ENCODE peak calls at places on chromosomes 11 and 22, in nine cellular contexts. One of them, this sample, is unnamed.

GRCh38 chr11:976431-977160 is 50.9 kb downstream of the AP2A2 start:
- DNase-seq in NCI-H1092: no peak
- DNase-seq in HEK293T: no peak
- DNase-seq in NCI-H774: no peak
- DNase-seq in stimulated activated CD4-positive, alpha-beta T cell treated with anti-CD3 and anti-CD28 coated beads, Interleukin-4, amount 100 ng/mL, for 4 hours: no peak
- DNase-seq in A172: peak
- DNase-seq in OCI-M1: no peak
- DNase-seq in psoas muscle: peak
- DNase-seq in ascending aorta: no peak
- DNase-seq in this sample: no peak

GRCh38 chr11:9953994-9954626 is 290.2 kb downstream of the SWAP70 start:
- DNase-seq in A172: no peak
- DNase-seq in HEK293T: no peak
- DNase-seq in stimulated activated CD4-positive, alpha-beta T cell treated with anti-CD3 and anti-CD28 coated beads, Interleukin-4, amount 100 ng/mL, for 4 hours: no peak
- DNase-seq in ascending aorta: no peak
- DNase-seq in OCI-M1: no peak
- DNase-seq in NCI-H1092: no peak
- DNase-seq in psoas muscle: no peak
- DNase-seq in NCI-H774: no peak
- DNase-seq in this sample: no peak

GRCh38 chr11:62880231-62880802 is 379 bp upstream of the SLC3A2 start:
- DNase-seq in NCI-H1092: no peak
- DNase-seq in NCI-H774: no peak
- DNase-seq in HEK293T: no peak
- DNase-seq in ascending aorta: peak
- DNase-seq in psoas muscle: no peak
- DNase-seq in stimulated activated CD4-positive, alpha-beta T cell treated with anti-CD3 and anti-CD28 coated beads, Interleukin-4, amount 100 ng/mL, for 4 hours: no peak
- DNase-seq in A172: peak
- DNase-seq in OCI-M1: peak
- DNase-seq in this sample: no peak

GRCh38 chr11:78417175-78417887 is at the start of gene GAB2:
- DNase-seq in OCI-M1: no peak
- DNase-seq in stimulated activated CD4-positive, alpha-beta T cell treated with anti-CD3 and anti-CD28 coated beads, Interleukin-4, amount 100 ng/mL, for 4 hours: peak
- DNase-seq in A172: no peak
- DNase-seq in NCI-H1092: no peak
- DNase-seq in psoas muscle: no peak
- DNase-seq in NCI-H774: peak
- DNase-seq in ascending aorta: no peak
- DNase-seq in HEK293T: peak
- DNase-seq in this sample: peak

GRCh38 chr11:111349191-111349695 is 29.8 kb downstream of the POU2AF1 start:
- DNase-seq in A172: no peak
- DNase-seq in OCI-M1: no peak
- DNase-seq in psoas muscle: no peak
- DNase-seq in HEK293T: no peak
- DNase-seq in NCI-H1092: no peak
- DNase-seq in NCI-H774: no peak
- DNase-seq in stimulated activated CD4-positive, alpha-beta T cell treated with anti-CD3 and anti-CD28 coated beads, Interleukin-4, amount 100 ng/mL, for 4 hours: no peak
- DNase-seq in ascending aorta: no peak
- DNase-seq in this sample: peak

GRCh38 chr11:1052133-1053011 is 15.9 kb upstream of the MUC6 start:
- DNase-seq in OCI-M1: no peak
- DNase-seq in A172: no peak
- DNase-seq in psoas muscle: peak
- DNase-seq in HEK293T: no peak
- DNase-seq in stimulated activated CD4-positive, alpha-beta T cell treated with anti-CD3 and anti-CD28 coated beads, Interleukin-4, amount 100 ng/mL, for 4 hours: no peak
- DNase-seq in NCI-H774: no peak
- DNase-seq in NCI-H1092: no peak
- DNase-seq in ascending aorta: no peak
- DNase-seq in this sample: no peak

GRCh38 chr11:61516675-61517516 is 8.3 kb downstream of the LRRC10B start:
- DNase-seq in NCI-H1092: peak
- DNase-seq in A172: no peak
- DNase-seq in HEK293T: peak
- DNase-seq in ascending aorta: peak
- DNase-seq in stimulated activated CD4-positive, alpha-beta T cell treated with anti-CD3 and anti-CD28 coated beads, Interleukin-4, amount 100 ng/mL, for 4 hours: peak
- DNase-seq in OCI-M1: peak
- DNase-seq in NCI-H774: no peak
- DNase-seq in psoas muscle: no peak
- DNase-seq in this sample: no peak

GRCh38 chr11:114413958-114414357 is 13.5 kb downstream of the RBM7 start:
- DNase-seq in NCI-H1092: no peak
- DNase-seq in ascending aorta: no peak
- DNase-seq in HEK293T: no peak
- DNase-seq in stimulated activated CD4-positive, alpha-beta T cell treated with anti-CD3 and anti-CD28 coated beads, Interleukin-4, amount 100 ng/mL, for 4 hours: no peak
- DNase-seq in A172: no peak
- DNase-seq in psoas muscle: no peak
- DNase-seq in OCI-M1: no peak
- DNase-seq in NCI-H774: no peak
- DNase-seq in this sample: no peak

GRCh38 chr11:100403817-100404216 is 283.3 kb upstream of the ARHGAP42 start:
- DNase-seq in psoas muscle: no peak
- DNase-seq in NCI-H1092: no peak
- DNase-seq in OCI-M1: no peak
- DNase-seq in A172: peak
- DNase-seq in stimulated activated CD4-positive, alpha-beta T cell treated with anti-CD3 and anti-CD28 coated beads, Interleukin-4, amount 100 ng/mL, for 4 hours: no peak
- DNase-seq in NCI-H774: no peak
- DNase-seq in HEK293T: no peak
- DNase-seq in ascending aorta: no peak
- DNase-seq in this sample: no peak

GRCh38 chr11:116852261-116853125 is 15.1 kb upstream of the APOA1 start:
- DNase-seq in A172: peak
- DNase-seq in NCI-H1092: no peak
- DNase-seq in ascending aorta: no peak
- DNase-seq in psoas muscle: no peak
- DNase-seq in HEK293T: no peak
- DNase-seq in NCI-H774: no peak
- DNase-seq in stimulated activated CD4-positive, alpha-beta T cell treated with anti-CD3 and anti-CD28 coated beads, Interleukin-4, amount 100 ng/mL, for 4 hours: no peak
- DNase-seq in OCI-M1: peak
- DNase-seq in this sample: no peak

GRCh38 chr11:65485820-65486219 is 13.0 kb upstream of the MALAT1 start:
- DNase-seq in NCI-H1092: no peak
- DNase-seq in OCI-M1: no peak
- DNase-seq in A172: no peak
- DNase-seq in stimulated activated CD4-positive, alpha-beta T cell treated with anti-CD3 and anti-CD28 coated beads, Interleukin-4, amount 100 ng/mL, for 4 hours: no peak
- DNase-seq in ascending aorta: no peak
- DNase-seq in HEK293T: no peak
- DNase-seq in psoas muscle: no peak
- DNase-seq in NCI-H774: no peak
- DNase-seq in this sample: no peak

GRCh38 chr11:105937331-105937730 is 84.7 kb downstream of the MSANTD4 start:
- DNase-seq in NCI-H774: no peak
- DNase-seq in OCI-M1: no peak
- DNase-seq in stimulated activated CD4-positive, alpha-beta T cell treated with anti-CD3 and anti-CD28 coated beads, Interleukin-4, amount 100 ng/mL, for 4 hours: no peak
- DNase-seq in HEK293T: no peak
- DNase-seq in A172: peak
- DNase-seq in NCI-H1092: no peak
- DNase-seq in psoas muscle: no peak
- DNase-seq in ascending aorta: no peak
- DNase-seq in this sample: no peak

GRCh38 chr22:20137671-20138416 is 6.2 kb downstream of the ZDHHC8 start:
- DNase-seq in NCI-H1092: no peak
- DNase-seq in HEK293T: no peak
- DNase-seq in OCI-M1: no peak
- DNase-seq in ascending aorta: no peak
- DNase-seq in NCI-H774: no peak
- DNase-seq in stimulated activated CD4-positive, alpha-beta T cell treated with anti-CD3 and anti-CD28 coated beads, Interleukin-4, amount 100 ng/mL, for 4 hours: no peak
- DNase-seq in psoas muscle: no peak
- DNase-seq in A172: no peak
- DNase-seq in this sample: no peak

GRCh38 chr22:34150023-34150422 is 229.7 kb upstream of the LARGE1 start:
- DNase-seq in OCI-M1: no peak
- DNase-seq in ascending aorta: no peak
- DNase-seq in NCI-H1092: no peak
- DNase-seq in HEK293T: no peak
- DNase-seq in stimulated activated CD4-positive, alpha-beta T cell treated with anti-CD3 and anti-CD28 coated beads, Interleukin-4, amount 100 ng/mL, for 4 hours: no peak
- DNase-seq in NCI-H774: no peak
- DNase-seq in psoas muscle: no peak
- DNase-seq in A172: no peak
- DNase-seq in this sample: no peak

GRCh38 chr11:15158351-15159015 is 43.8 kb downstream of the INSC start:
- DNase-seq in HEK293T: no peak
- DNase-seq in psoas muscle: no peak
- DNase-seq in ascending aorta: no peak
- DNase-seq in stimulated activated CD4-positive, alpha-beta T cell treated with anti-CD3 and anti-CD28 coated beads, Interleukin-4, amount 100 ng/mL, for 4 hours: no peak
- DNase-seq in NCI-H1092: no peak
- DNase-seq in A172: no peak
- DNase-seq in NCI-H774: no peak
- DNase-seq in OCI-M1: no peak
- DNase-seq in this sample: no peak

GRCh38 chr11:762421-763072 is 14.7 kb downstream of the GATD1 start:
- DNase-seq in NCI-H774: no peak
- DNase-seq in A172: peak
- DNase-seq in NCI-H1092: no peak
- DNase-seq in stimulated activated CD4-positive, alpha-beta T cell treated with anti-CD3 and anti-CD28 coated beads, Interleukin-4, amount 100 ng/mL, for 4 hours: no peak
- DNase-seq in OCI-M1: no peak
- DNase-seq in HEK293T: no peak
- DNase-seq in psoas muscle: peak
- DNase-seq in ascending aorta: no peak
- DNase-seq in this sample: peak

GRCh38 chr11:16739326-16739875 is 954 bp downstream of the C11orf58 start:
- DNase-seq in stimulated activated CD4-positive, alpha-beta T cell treated with anti-CD3 and anti-CD28 coated beads, Interleukin-4, amount 100 ng/mL, for 4 hours: no peak
- DNase-seq in NCI-H774: peak
- DNase-seq in HEK293T: peak
- DNase-seq in A172: no peak
- DNase-seq in OCI-M1: peak
- DNase-seq in ascending aorta: no peak
- DNase-seq in psoas muscle: no peak
- DNase-seq in NCI-H1092: no peak
- DNase-seq in this sample: peak

GRCh38 chr22:23281406-23282088 is 101.2 kb downstream of the BCR start:
- DNase-seq in ascending aorta: peak
- DNase-seq in NCI-H1092: peak
- DNase-seq in A172: peak
- DNase-seq in HEK293T: peak
- DNase-seq in stimulated activated CD4-positive, alpha-beta T cell treated with anti-CD3 and anti-CD28 coated beads, Interleukin-4, amount 100 ng/mL, for 4 hours: peak
- DNase-seq in OCI-M1: peak
- DNase-seq in psoas muscle: peak
- DNase-seq in NCI-H774: peak
- DNase-seq in this sample: peak

GRCh38 chr11:119474682-119475596 is 52.0 kb upstream of the THY1 start:
- DNase-seq in stimulated activated CD4-positive, alpha-beta T cell treated with anti-CD3 and anti-CD28 coated beads, Interleukin-4, amount 100 ng/mL, for 4 hours: peak
- DNase-seq in OCI-M1: peak
- DNase-seq in psoas muscle: peak
- DNase-seq in NCI-H774: peak
- DNase-seq in HEK293T: peak
- DNase-seq in ascending aorta: peak
- DNase-seq in A172: peak
- DNase-seq in NCI-H1092: peak
- DNase-seq in this sample: peak

GRCh38 chr22:36816635-36817428 is at the start of gene PVALB:
- DNase-seq in ascending aorta: no peak
- DNase-seq in NCI-H1092: no peak
- DNase-seq in stimulated activated CD4-positive, alpha-beta T cell treated with anti-CD3 and anti-CD28 coated beads, Interleukin-4, amount 100 ng/mL, for 4 hours: no peak
- DNase-seq in HEK293T: peak
- DNase-seq in NCI-H774: peak
- DNase-seq in A172: no peak
- DNase-seq in OCI-M1: no peak
- DNase-seq in psoas muscle: no peak
- DNase-seq in this sample: peak

GRCh38 chr11:69086152-69086551 is 37.4 kb downstream of the TPCN2 start:
- DNase-seq in NCI-H1092: no peak
- DNase-seq in OCI-M1: no peak
- DNase-seq in NCI-H774: no peak
- DNase-seq in HEK293T: no peak
- DNase-seq in A172: no peak
- DNase-seq in stimulated activated CD4-positive, alpha-beta T cell treated with anti-CD3 and anti-CD28 coated beads, Interleukin-4, amount 100 ng/mL, for 4 hours: no peak
- DNase-seq in psoas muscle: peak
- DNase-seq in ascending aorta: no peak
- DNase-seq in this sample: no peak

GRCh38 chr11:57336111-57336666 is 497 bp upstream of the SSRP1 start:
- DNase-seq in NCI-H1092: no peak
- DNase-seq in OCI-M1: no peak
- DNase-seq in A172: no peak
- DNase-seq in NCI-H774: no peak
- DNase-seq in ascending aorta: no peak
- DNase-seq in HEK293T: no peak
- DNase-seq in stimulated activated CD4-positive, alpha-beta T cell treated with anti-CD3 and anti-CD28 coated beads, Interleukin-4, amount 100 ng/mL, for 4 hours: peak
- DNase-seq in psoas muscle: no peak
- DNase-seq in this sample: no peak